ENCODE peak calls at places on chromosomes 4 and X, in ten cellular contexts. F is NCI-H2081; V is NCI-H748 treated with DMSO at 0.1 percent for 48 hours; M is foreskin melanocyte; C is glutamatergic neuron; Q is Peyer's patch; T is cardiac fibroblast; H is smooth muscle cell of the brain vasculature; K is psoas muscle; U is activated T-helper 9 cell treated with anti-CD3 and anti-CD28 coated beads, Interleukin-2, amount 50 U/mL, for 16 hours. L is an unnamed sample.

GRCh38 chr4:3192827-3193226 is 56.1 kb upstream of the MSANTD1 start:
- DNase-seq in F (no peak), V (no peak), M (no peak), C (no peak), Q (no peak), T (no peak), H (no peak), K (no peak), U (no peak), L (no peak)

GRCh38 chr4:6727081-6727942 is 11.3 kb downstream of the BLOC1S4 start:
- DNase-seq in F (no peak), V (no peak), M (peak), C (peak), Q (no peak), T (peak), H (peak), K (no peak), U (no peak), L (no peak)

GRCh38 chr4:169133932-169134331 is 123.9 kb upstream of the CBR4 start:
- DNase-seq in F (no peak), V (no peak), M (peak), C (no peak), Q (no peak), T (no peak), H (no peak), K (no peak), U (no peak), L (no peak)

GRCh38 chr4:164771088-164771487 is 17.2 kb downstream of the SMIM31 start:
- DNase-seq in F (no peak), V (no peak), M (no peak), C (no peak), Q (no peak), T (no peak), H (no peak), K (no peak), U (no peak), L (no peak)

GRCh38 chr4:161936625-161937133 is 227.1 kb downstream of the FSTL5 start:
- DNase-seq in F (no peak), V (no peak), M (no peak), C (no peak), Q (no peak), T (peak), H (no peak), K (no peak), U (no peak), L (no peak)

GRCh38 chr4:143294710-143295109 is 42.0 kb upstream of the GAB1 start:
- DNase-seq in F (no peak), V (no peak), M (no peak), C (no peak), Q (no peak), T (no peak), H (no peak), K (no peak), U (no peak), L (no peak)

GRCh38 chr4:84632092-84632491 is 49.2 kb downstream of the CDS1 start:
- DNase-seq in F (no peak), V (no peak), M (no peak), C (no peak), Q (no peak), T (peak), H (no peak), K (no peak), U (no peak), L (no peak)

GRCh38 chrX:110406822-110407221 is 48.2 kb downstream of the RTL9 start:
- DNase-seq in F (no peak), V (no peak), M (no peak), C (no peak), Q (no peak), T (no peak), H (no peak), K (no peak), U (no peak), L (no peak)

GRCh38 chr4:129218355-129218754 is 122.4 kb downstream of the C4orf33 start:
- DNase-seq in F (peak), V (peak), M (no peak), C (no peak), Q (no peak), T (peak), H (no peak), K (no peak), U (no peak), L (no peak)

GRCh38 chrX:107677909-107678308 is 49.6 kb downstream of the PRPS1 start:
- DNase-seq in F (no peak), V (no peak), M (no peak), C (no peak), Q (no peak), T (peak), H (no peak), K (no peak), U (no peak), L (no peak)